ENCODE peak calls at places on chromosomes 4 and X, in five cellular contexts. P is effector memory CD4-positive, alpha-beta T cell; L is breast epithelium; W is PC-3; O is right cardiac atrium. J is an unnamed sample.

GRCh38 chrX:154717824-154718223 is 33.1 kb downstream of the GAB3 start:
- DNase-seq in P (no peak), L (no peak), W (peak), O (no peak), J (no peak)

GRCh38 chr4:93786149-93786548 is 42.4 kb upstream of the ATOH1 start:
- DNase-seq in P (no peak), L (no peak), W (no peak), O (no peak), J (no peak)

GRCh38 chrX:153688071-153688470 is 345 bp downstream of the SLC6A8 start:
- DNase-seq in P (no peak), L (no peak), W (no peak), O (no peak), J (no peak)

GRCh38 chr4:165331823-165332222 is 4.4 kb downstream of the MSMO1 start:
- DNase-seq in P (no peak), L (no peak), W (no peak), O (no peak), J (no peak)

GRCh38 chrX:51487960-51488267 is 8.5 kb downstream of the NUDT11 start:
- DNase-seq in P (no peak), L (no peak), W (no peak), O (no peak), J (no peak)

GRCh38 chr4:14169460-14169859 is 541.9 kb upstream of the BOD1L1 start:
- DNase-seq in P (no peak), L (no peak), W (peak), O (no peak), J (no peak)

GRCh38 chr4:5967783-5968182 is 50.4 kb downstream of the C4orf50 start:
- DNase-seq in P (no peak), L (peak), W (no peak), O (no peak), J (no peak)

GRCh38 chr4:125714845-125715244 is 400.1 kb downstream of the FAT4 start:
- DNase-seq in P (no peak), L (no peak), W (no peak), O (no peak), J (no peak)

GRCh38 chr4:55854132-55854531 is 684 bp downstream of the EXOC1 start:
- DNase-seq in P (no peak), L (no peak), W (peak), O (no peak), J (no peak)

GRCh38 chr4:128107766-128108165 is 46.7 kb downstream of the LARP1B start:
- DNase-seq in P (no peak), L (no peak), W (no peak), O (no peak), J (peak)

GRCh38 chr4:17072483-17072882 is 174.0 kb upstream of the LDB2 start:
- DNase-seq in P (no peak), L (no peak), W (no peak), O (no peak), J (no peak)

GRCh38 chrX:149470960-149471359 is 34.1 kb downstream of the IDS start:
- DNase-seq in P (peak), L (peak), W (peak), O (peak), J (no peak)

GRCh38 chr4:98929341-98930267 is 671 bp upstream of the EIF4E start:
- DNase-seq in P (peak), L (peak), W (peak), O (peak), J (peak)

GRCh38 chr4:165398570-165398969 is 19.8 kb downstream of the CPE start:
- DNase-seq in P (no peak), L (no peak), W (no peak), O (no peak), J (no peak)

GRCh38 chr4:171648926-171649325 is 164.3 kb upstream of the GALNTL6 start:
- DNase-seq in P (no peak), L (no peak), W (no peak), O (no peak), J (no peak)

GRCh38 chr4:71230258-71230594 is 108.6 kb upstream of the SLC4A4 start:
- DNase-seq in P (no peak), L (no peak), W (no peak), O (no peak), J (no peak)

GRCh38 chr4:134471569-134471968 is 270.0 kb upstream of the PABPC4L start:
- DNase-seq in P (no peak), L (no peak), W (no peak), O (no peak), J (no peak)

GRCh38 chr4:99207911-99208718 is 10.9 kb downstream of the ADH6 start:
- DNase-seq in P (no peak), L (no peak), W (no peak), O (no peak), J (no peak)

GRCh38 chr4:107862658-107863057 is 37.9 kb downstream of the SGMS2 start:
- DNase-seq in P (no peak), L (no peak), W (peak), O (no peak), J (no peak)

GRCh38 chrX:9062621-9063020 is 28.7 kb upstream of the FAM9B start:
- DNase-seq in P (no peak), L (no peak), W (no peak), O (no peak), J (no peak)

GRCh38 chrX:100928660-100929613 is at the start of gene XKRX:
- DNase-seq in P (no peak), L (peak), W (peak), O (peak), J (no peak)

GRCh38 chr4:6687947-6688878 is 5.5 kb upstream of the S100P start:
- DNase-seq in P (no peak), L (peak), W (peak), O (no peak), J (no peak)

GRCh38 chrX:34893741-34894140 is 48.9 kb upstream of the FAM47B start:
- DNase-seq in P (no peak), L (no peak), W (peak), O (no peak), J (no peak)

GRCh38 chr4:70714488-70714887 is 7.3 kb upstream of the RUFY3 start:
- DNase-seq in P (no peak), L (no peak), W (no peak), O (no peak), J (no peak)

GRCh38 chr4:8506373-8507250 is 66.0 kb downstream of the TRMT44 start:
- DNase-seq in P (no peak), L (peak), W (no peak), O (peak), J (peak)

GRCh38 chrX:45806410-45807121 is 605.9 kb upstream of the DIPK2B start:
- DNase-seq in P (peak), L (no peak), W (no peak), O (no peak), J (no peak)

GRCh38 chrX:41923925-41924693 is 755 bp upstream of the CASK start:
- DNase-seq in P (no peak), L (no peak), W (peak), O (no peak), J (no peak)

GRCh38 chrX:22650691-22651090 is 349.1 kb upstream of the DDX53 start:
- DNase-seq in P (no peak), L (no peak), W (no peak), O (no peak), J (no peak)

GRCh38 chr4:114334808-114335739 is 263.5 kb upstream of the UGT8 start:
- DNase-seq in P (no peak), L (no peak), W (no peak), O (no peak), J (no peak)

GRCh38 chr4:41465135-41465761 is 72.7 kb upstream of the LIMCH1 start:
- DNase-seq in P (no peak), L (no peak), W (no peak), O (no peak), J (no peak)

GRCh38 chr4:97646997-97647396 is 496.3 kb downstream of the STPG2 start:
- DNase-seq in P (no peak), L (no peak), W (peak), O (no peak), J (no peak)

GRCh38 chr4:860561-860960 is 34.6 kb upstream of the CPLX1 start:
- DNase-seq in P (no peak), L (no peak), W (no peak), O (peak), J (no peak)

GRCh38 chr4:7721984-7722551 is 217.6 kb downstream of the AFAP1 start:
- DNase-seq in P (no peak), L (no peak), W (peak), O (no peak), J (no peak)

GRCh38 chr4:78864405-78865024 is 74.7 kb downstream of the PAQR3 start:
- DNase-seq in P (no peak), L (no peak), W (peak), O (no peak), J (peak)

GRCh38 chr4:74014332-74014731 is 15.9 kb upstream of the CXCL5 start:
- DNase-seq in P (no peak), L (no peak), W (peak), O (no peak), J (no peak)

GRCh38 chr4:57270350-57270749 is 160.2 kb upstream of the IGFBP7 start:
- DNase-seq in P (no peak), L (no peak), W (no peak), O (peak), J (no peak)

GRCh38 chr4:81422591-81422990 is 49.1 kb downstream of the RASGEF1B start:
- DNase-seq in P (no peak), L (no peak), W (no peak), O (no peak), J (no peak)

GRCh38 chr4:15720846-15721245 is 18.0 kb downstream of the BST1 start:
- DNase-seq in P (no peak), L (no peak), W (no peak), O (no peak), J (no peak)

GRCh38 chr4:138238521-138239292 is 3.4 kb downstream of the SLC7A11 start:
- DNase-seq in P (no peak), L (no peak), W (no peak), O (no peak), J (no peak)
- H3K4me3 ChIP-seq in P (no peak), L (no peak), W (peak), O (no peak), J (peak)

GRCh38 chr4:168451331-168451730 is 29.0 kb downstream of the DDX60L start:
- DNase-seq in P (no peak), L (no peak), W (no peak), O (no peak), J (no peak)

GRCh38 chr4:168449740-168450442 is 30.4 kb downstream of the DDX60L start:
- DNase-seq in P (no peak), L (no peak), W (peak), O (no peak), J (no peak)

GRCh38 chr4:168451744-168452394 is 28.4 kb downstream of the DDX60L start:
- DNase-seq in P (no peak), L (no peak), W (peak), O (no peak), J (no peak)

DNA sequence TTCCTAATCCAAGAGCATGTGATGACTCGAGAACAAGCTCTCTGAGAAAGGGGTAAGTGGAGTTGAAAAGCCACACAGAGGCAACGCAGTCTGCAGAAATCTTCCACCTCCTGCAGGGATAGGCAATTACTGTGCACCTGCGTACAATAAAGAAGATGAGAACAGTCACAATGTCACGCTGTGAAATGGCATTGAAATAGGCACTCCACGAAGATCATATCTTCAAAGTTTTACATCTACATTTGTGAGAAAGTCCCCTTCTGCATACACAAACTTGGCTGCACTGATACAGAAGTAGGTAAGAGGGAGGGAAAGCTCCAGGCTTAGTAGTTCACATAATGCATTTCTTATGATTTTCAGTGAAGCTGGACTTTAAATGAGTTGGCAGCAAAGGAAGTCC is 27.1 kb downstream of the DDX60L start:
- DNase-seq in P (no peak), L (no peak), W (no peak), O (no peak), J (no peak)
- H3K4me3 ChIP-seq in P (no peak), L (no peak), W (no peak), O (no peak), J (no peak)

GRCh38 chr4:3386486-3386885 is 55.3 kb upstream of the HGFAC start:
- DNase-seq in P (no peak), L (no peak), W (no peak), O (no peak), J (no peak)

GRCh38 chr4:3387154-3387942 is 54.4 kb upstream of the HGFAC start:
- DNase-seq in P (no peak), L (no peak), W (no peak), O (no peak), J (no peak)

GRCh38 chr4:3384391-3384770 is 57.4 kb upstream of the HGFAC start:
- DNase-seq in P (no peak), L (no peak), W (no peak), O (no peak), J (no peak)

GRCh38 chr4:3385719-3386440 is 55.9 kb upstream of the HGFAC start:
- DNase-seq in P (no peak), L (no peak), W (no peak), O (no peak), J (no peak)

GRCh38 chr4:3384771-3385701 is 56.7 kb upstream of the HGFAC start:
- DNase-seq in P (no peak), L (no peak), W (no peak), O (peak), J (no peak)
- H3K4me3 ChIP-seq in P (no peak), L (peak), W (no peak), O (no peak), J (no peak)

GRCh38 chr4:140084426-140084825 is 69.6 kb downstream of the MAML3 start:
- DNase-seq in P (no peak), L (no peak), W (no peak), O (no peak), J (no peak)
- H3K4me3 ChIP-seq in P (no peak), L (no peak), W (peak), O (no peak), J (no peak)

GRCh38 chr4:108900018-108900417 is 137.2 kb upstream of the ETNPPL start:
- DNase-seq in P (no peak), L (no peak), W (no peak), O (no peak), J (no peak)

GRCh38 chr4:108901271-108901670 is 138.4 kb upstream of the ETNPPL start:
- DNase-seq in P (no peak), L (no peak), W (no peak), O (no peak), J (no peak)

GRCh38 chr4:108906006-108906405 is 143.2 kb upstream of the ETNPPL start:
- DNase-seq in P (no peak), L (no peak), W (no peak), O (no peak), J (no peak)

GRCh38 chr4:108903464-108904221 is 140.8 kb upstream of the ETNPPL start:
- DNase-seq in P (no peak), L (no peak), W (no peak), O (no peak), J (no peak)

GRCh38 chr4:108902769-108903168 is 139.9 kb upstream of the ETNPPL start:
- DNase-seq in P (no peak), L (no peak), W (no peak), O (no peak), J (no peak)
- H3K4me3 ChIP-seq in P (no peak), L (no peak), W (no peak), O (no peak), J (no peak)

GRCh38 chr4:185504098-185505047 is 30.9 kb downstream of the PDLIM3 start:
- DNase-seq in P (no peak), L (no peak), W (peak), O (peak), J (peak)
- H3K4me3 ChIP-seq in P (no peak), L (no peak), W (peak), O (no peak), J (peak)

J was measured in AG04450.